ENCODE peak calls at places on chromosome 6, in five cellular contexts. B is left ventricle myocardium superior, N is right cardiac atrium, V is A549, S is hepatic stellate cell. E is an unnamed sample.

GRCh38 chr6:26260791-26261484 is 104.1 kb upstream of the BTN3A2 start:
- DNase-seq in B (no peak), N (no peak), V (no peak), S (no peak), E (no peak)

GRCh38 chr6:134950482-134950881 is 581 bp upstream of the ALDH8A1 start:
- DNase-seq in S (no peak), N (no peak), B (no peak), V (no peak), E (no peak)

GRCh38 chr6:9783567-9783966 is 631.3 kb downstream of the TFAP2A start:
- DNase-seq in B (no peak), S (no peak), V (no peak), N (no peak), E (no peak)

GRCh38 chr6:33324139-33324538 is 6.6 kb upstream of the ZBTB22 start:
- DNase-seq in N (no peak), B (no peak), V (no peak), S (no peak), E (no peak)

GRCh38 chr6:137496909-137497721 is 2.9 kb upstream of the OLIG3 start:
- DNase-seq in S (no peak), B (no peak), V (no peak), N (no peak), E (no peak)

GRCh38 chr6:100719883-100720682 is 161.0 kb downstream of the ASCC3 start:
- DNase-seq in S (no peak), V (peak), B (no peak), N (no peak), E (no peak)

GRCh38 chr6:168216741-168217140 is 102.8 kb downstream of the DACT2 start:
- DNase-seq in V (no peak), B (no peak), N (no peak), S (no peak), E (no peak)

GRCh38 chr6:130964808-130965604 is 98.0 kb downstream of the EPB41L2 start:
- DNase-seq in V (no peak), B (no peak), N (no peak), S (no peak), E (no peak)

GRCh38 chr6:149855741-149856140 is 8.4 kb downstream of the LRP11 start:
- DNase-seq in B (no peak), V (no peak), N (no peak), S (no peak), E (no peak)

GRCh38 chr6:90302320-90302719 is 5.7 kb upstream of the BACH2 start:
- DNase-seq in N (no peak), S (no peak), B (no peak), V (no peak), E (no peak)

GRCh38 chr6:156771761-156772160 is 5.4 kb upstream of the ARID1B start:
- DNase-seq in N (no peak), B (no peak), S (no peak), V (no peak), E (no peak)

GRCh38 chr6:166275714-166276166 is 32.5 kb downstream of the PRR18 start:
- DNase-seq in V (peak), N (peak), S (peak), B (peak), E (no peak)

GRCh38 chr6:118864330-118865166 is 29.4 kb upstream of the ASF1A start:
- DNase-seq in N (no peak), V (no peak), B (no peak), S (no peak), E (no peak)

GRCh38 chr6:148128014-148128730 is 214.5 kb upstream of the SASH1 start:
- DNase-seq in V (no peak), B (no peak), S (no peak), N (no peak), E (no peak)

GRCh38 chr6:11766056-11766455 is 12.5 kb downstream of the ADTRP start:
- DNase-seq in B (no peak), N (no peak), V (no peak), S (no peak), E (no peak)

GRCh38 chr6:13273931-13274706 is 54.2 kb downstream of the TBC1D7 start:
- DNase-seq in S (no peak), V (no peak), N (peak), B (no peak), E (no peak)

GRCh38 chr6:139449611-139450000 is 75.2 kb upstream of the CITED2 start:
- DNase-seq in B (no peak), N (no peak), S (peak), V (no peak), E (no peak)

GRCh38 chr6:42179261-42179955 is 6.2 kb downstream of the GUCA1A start:
- DNase-seq in N (no peak), B (no peak), S (no peak), V (no peak), E (no peak)

E was measured in NCI-H1436 treated with DMSO at 0.1 percent for 48 hours.